ENCODE peak calls at places on chromosomes 3 and 15, in six cellular contexts. Y is HL-60, D is mammary epithelial cell, T is Panc1, Q is heart left ventricle, B is nephron progenitor cell. R is an unnamed sample.

GRCh38 chr15:67097893-67098740 is 32.7 kb downstream of the SMAD3 start:
- DNase-seq in Q (peak; percentile 27), B (no peak), T (no peak), Y (no peak), D (peak; percentile 67), R (no peak)

GRCh38 chr3:167406876-167407492 is 26.9 kb upstream of the ZBBX start:
- DNase-seq in B (peak; percentile 38), Y (peak; percentile 16), T (peak; percentile 15), D (peak; percentile 53), Q (peak; percentile 14), R (peak; percentile 53)

GRCh38 chr3:76570436-76571057 is 469.4 kb upstream of the ROBO2 start:
- DNase-seq in Q (no peak), Y (peak; percentile 2), T (no peak), B (no peak), D (no peak), R (peak; percentile 8)

GRCh38 chr15:80836991-80837390 is 57.8 kb downstream of the CEMIP start:
- DNase-seq in Y (no peak), T (no peak), D (no peak), Q (no peak), B (no peak), R (no peak)

GRCh38 chr15:99305761-99306505 is 54.7 kb downstream of the LRRC28 start:
- DNase-seq in T (no peak), B (peak; percentile 18), D (peak; percentile 68), Q (peak; percentile 60), Y (no peak), R (peak; percentile 83)

GRCh38 chr3:142117052-142117451 is 32.3 kb downstream of the TFDP2 start:
- DNase-seq in Q (no peak), B (no peak), Y (no peak), T (no peak), D (peak; percentile 78), R (peak; percentile 36)

GRCh38 chr15:71496336-71496955 is 313.9 kb upstream of the NR2E3 start:
- DNase-seq in B (no peak), Q (no peak), T (no peak), D (peak; percentile 47), Y (no peak), R (peak; percentile 42)

GRCh38 chr3:154862265-154862664 is 217.9 kb upstream of the MME start:
- DNase-seq in T (no peak), D (peak; percentile 63), B (no peak), Q (no peak), Y (no peak), R (no peak)

GRCh38 chr3:7307410-7307809 is 446.5 kb downstream of the GRM7 start:
- DNase-seq in B (no peak), Y (no peak), Q (no peak), D (peak; percentile 20), T (no peak), R (no peak)

GRCh38 chr15:90463381-90463780 is 66.3 kb upstream of the CRTC3 start:
- DNase-seq in Q (peak; percentile 54), D (peak; percentile 64), Y (no peak), B (no peak), T (peak; percentile 33), R (no peak)

GRCh38 chr3:168187233-168187632 is 91.5 kb upstream of the GOLIM4 start:
- DNase-seq in Q (no peak), Y (no peak), B (no peak), D (no peak), T (no peak), R (no peak)

GRCh38 chr3:124149774-124150173 is 157.8 kb upstream of the ROPN1 start:
- DNase-seq in D (no peak), Q (no peak), T (no peak), Y (no peak), B (no peak), R (no peak)

GRCh38 chr3:142239421-142239820 is 14.0 kb upstream of the GK5 start:
- DNase-seq in T (no peak), Y (no peak), D (no peak), B (no peak), Q (no peak), R (no peak)

GRCh38 chr15:45637552-45638033 is 2.8 kb downstream of the SQOR start:
- DNase-seq in B (no peak), Y (peak; percentile 62), Q (peak; percentile 59), D (peak; percentile 76), T (no peak), R (peak; percentile 66)

GRCh38 chr3:166304509-166305063 is 467.4 kb upstream of the BCHE start:
- DNase-seq in T (no peak), D (no peak), B (no peak), Q (no peak), Y (no peak), R (no peak)

GRCh38 chr15:89776274-89777072 is at the start of gene MESP2:
- DNase-seq in B (peak; percentile 91), Q (peak; percentile 88), Y (peak; percentile 67), D (peak; percentile 48), T (no peak), R (peak; percentile 75)

GRCh38 chr15:40047413-40048154 is 8.6 kb upstream of the SRP14 start:
- DNase-seq in D (peak; percentile 77), B (no peak), Q (peak; percentile 69), T (no peak), Y (peak; percentile 87), R (peak; percentile 55)

GRCh38 chr3:24933401-24933800 is 438.8 kb upstream of the THRB start:
- DNase-seq in Y (no peak), B (no peak), T (no peak), D (no peak), Q (no peak), R (no peak)

GRCh38 chr15:48112242-48112641 is 8.5 kb upstream of the SLC24A5 start:
- DNase-seq in T (no peak), Y (no peak), D (peak; percentile 12), B (peak; percentile 24), Q (no peak), R (peak; percentile 27)
- TF ChIP-seq CTCF in T (peak; percentile 69), Y (no peak), D (peak; percentile 38), B (peak; percentile 31), Q (peak; percentile 47), R (peak; percentile 42)

GRCh38 chr3:50628601-50629000 is 11.7 kb downstream of the MAPKAPK3 start:
- DNase-seq in Q (no peak), T (no peak), B (no peak), Y (no peak), D (no peak), R (no peak)

GRCh38 chr3:50630394-50630793 is 13.4 kb downstream of the MAPKAPK3 start:
- DNase-seq in Y (no peak), B (no peak), T (no peak), D (no peak), Q (no peak), R (no peak)

GRCh38 chr3:50632450-50632849 is 15.5 kb downstream of the MAPKAPK3 start:
- DNase-seq in D (no peak), Y (no peak), Q (no peak), T (no peak), B (no peak), R (no peak)

GRCh38 chr3:50633233-50633795 is 16.4 kb downstream of the MAPKAPK3 start:
- DNase-seq in Y (no peak), B (no peak), D (no peak), T (no peak), Q (no peak), R (no peak)

GRCh38 chr3:50630916-50631315 is 14.0 kb downstream of the MAPKAPK3 start:
- DNase-seq in Y (no peak), D (no peak), B (no peak), Q (no peak), T (no peak), R (no peak)
- TF ChIP-seq CTCF in Y (no peak), D (no peak), B (no peak), Q (no peak), T (no peak), R (no peak)

GRCh38 chr3:129424185-129424841 is 4.1 kb downstream of the EFCAB12 start:
- DNase-seq in B (no peak), D (peak; percentile 94), Y (peak; percentile 84), T (no peak), Q (no peak), R (peak; percentile 48)

GRCh38 chr3:129421236-129421883 is 7.1 kb downstream of the EFCAB12 start:
- DNase-seq in Q (no peak), Y (no peak), T (no peak), B (no peak), D (no peak), R (no peak)

GRCh38 chr3:129419476-129419875 is 9.0 kb downstream of the EFCAB12 start:
- DNase-seq in B (no peak), Q (no peak), D (no peak), Y (no peak), T (no peak), R (no peak)

GRCh38 chr3:129422897-129423296 is 5.5 kb downstream of the EFCAB12 start:
- DNase-seq in D (no peak), Q (no peak), B (no peak), Y (no peak), T (no peak), R (no peak)

DNA sequence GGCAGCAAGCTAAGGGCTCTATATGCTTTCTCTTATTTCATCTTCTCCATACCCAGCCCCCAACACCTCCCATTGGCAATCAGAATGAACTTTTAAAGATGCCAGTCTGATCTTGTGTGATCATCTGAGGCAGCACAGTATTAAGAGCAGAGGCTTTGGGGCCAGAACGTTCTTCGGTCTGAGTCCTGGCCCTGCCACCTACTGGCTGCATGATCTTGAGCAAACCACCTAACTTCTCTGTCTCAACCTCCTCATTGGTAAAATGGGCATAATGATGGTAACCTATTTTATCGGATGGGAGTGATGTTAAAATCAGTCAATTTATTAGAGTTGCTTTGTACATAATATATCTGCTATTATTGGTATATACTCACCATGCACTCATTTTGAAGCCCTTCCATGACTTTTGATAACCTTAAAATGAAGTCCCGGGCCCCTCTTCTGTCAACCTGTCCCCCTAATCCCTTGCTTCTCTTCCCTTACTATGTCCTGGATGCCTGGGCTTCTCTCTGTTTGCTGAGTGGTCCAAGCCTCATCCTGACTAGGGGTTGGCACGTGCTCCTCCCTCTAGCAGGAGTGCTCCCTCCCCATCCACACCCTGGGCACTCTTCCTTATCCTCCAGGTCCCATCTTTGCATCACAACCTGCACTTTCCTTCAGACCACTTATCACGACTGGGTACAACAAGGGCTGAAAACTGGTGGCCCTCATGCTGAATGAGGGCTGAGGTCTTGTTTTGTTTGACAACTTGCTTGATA is 6.3 kb downstream of the EFCAB12 start:
- DNase-seq in B (no peak), T (no peak), Q (no peak), Y (no peak), D (no peak), R (no peak)
- TF ChIP-seq CTCF in B (no peak), T (no peak), Q (no peak), Y (no peak), D (no peak), R (no peak)

DNA sequence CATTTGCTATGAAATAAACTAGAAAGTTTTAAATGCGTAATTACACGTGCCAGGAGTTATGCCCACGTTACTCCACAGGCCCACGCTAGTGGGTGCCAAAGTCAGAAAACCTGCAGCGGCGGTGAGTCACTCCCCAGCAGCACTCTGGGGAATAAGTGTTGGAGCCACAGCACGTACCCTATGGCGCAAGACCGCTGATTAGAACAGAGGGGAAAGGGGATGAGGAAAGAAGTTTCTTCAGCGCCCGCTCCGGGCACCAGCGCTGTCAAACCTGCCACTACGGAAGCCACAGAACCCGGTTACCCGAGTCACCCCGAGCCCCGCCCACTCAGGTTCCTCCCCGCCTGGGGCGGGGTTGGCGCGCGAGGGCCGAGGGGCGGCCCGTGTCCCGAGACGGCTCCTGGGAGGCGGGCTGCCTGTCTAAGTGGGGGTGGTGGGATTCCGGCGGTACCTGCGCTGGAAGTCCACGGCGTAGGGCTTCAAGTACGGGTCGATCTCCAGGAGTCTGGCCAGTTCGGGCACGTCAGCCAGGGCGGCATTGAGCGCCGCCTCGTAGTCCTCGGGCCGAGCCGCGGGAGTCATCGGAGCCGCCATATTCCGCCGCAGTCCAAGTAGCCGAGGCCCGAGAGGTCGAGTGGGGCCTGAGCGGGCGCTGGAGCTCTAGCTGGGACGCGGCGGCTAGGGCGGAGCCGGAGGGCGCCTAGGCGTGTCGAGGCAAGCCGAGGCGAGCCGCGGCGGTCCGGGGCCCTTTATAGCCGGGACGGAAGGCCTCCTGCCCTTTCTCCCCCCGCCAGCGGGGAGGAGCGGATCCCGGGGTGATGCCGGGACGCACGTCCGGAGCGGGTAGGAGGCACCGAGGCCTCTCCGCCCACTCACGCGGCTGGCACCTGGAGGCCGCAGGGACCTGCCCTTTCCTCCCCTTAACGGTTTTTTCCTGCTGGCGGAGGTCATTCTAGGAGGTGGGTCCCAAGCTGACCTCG is at the start of gene GBE1:
- DNase-seq in B (peak; percentile 90), D (peak; percentile 95), Q (peak; percentile 93), T (peak; percentile 74), Y (peak; percentile 92), R (peak; percentile 87)
- TF ChIP-seq CTCF in B (no peak), D (peak; percentile 43), Q (peak; percentile 29), T (peak; percentile 29), Y (peak; percentile 73), R (peak; percentile 63)

R was measured in RWPE1.